ENCODE peak calls at places on chromosomes 7 and 10, in eight cellular contexts. O is uterus, A is gastrocnemius medialis, J is ovary, P is thyroid gland, L is WERI-Rb-1, D is heart right ventricle, N is fibroblast of lung. V is an unnamed sample.

GRCh38 chr7:22782616-22783232 is 39.9 kb downstream of the TOMM7 start:
- DNase-seq in O (peak), A (peak), J (peak), P (peak), L (peak), D (peak), N (peak), V (peak)

GRCh38 chr7:134995239-134996096 is 9.2 kb downstream of the AGBL3 start:
- DNase-seq in O (no peak), A (no peak), J (no peak), P (no peak), L (no peak), D (no peak), N (no peak), V (no peak)

GRCh38 chr7:144821069-144821468 is 14.8 kb downstream of the TPK1 start:
- DNase-seq in O (no peak), A (no peak), J (no peak), P (no peak), L (no peak), D (no peak), N (no peak), V (no peak)

GRCh38 chr10:15084502-15084922 is 4.1 kb downstream of the ACBD7 start:
- DNase-seq in O (peak), A (no peak), J (peak), P (peak), L (no peak), D (peak), N (peak), V (no peak)

GRCh38 chr10:67438605-67439258 is 257.3 kb downstream of the CTNNA3 start:
- DNase-seq in O (no peak), A (no peak), J (no peak), P (no peak), L (peak), D (no peak), N (no peak), V (no peak)

GRCh38 chr10:105950410-105950809 is 1214.1 kb downstream of the SORCS1 start:
- DNase-seq in O (no peak), A (no peak), J (no peak), P (peak), L (peak), D (peak), N (peak), V (peak)

GRCh38 chr7:134450296-134451000 is 8.5 kb downstream of the AKR1B1 start:
- DNase-seq in O (no peak), A (no peak), J (no peak), P (no peak), L (no peak), D (no peak), N (peak), V (no peak)

GRCh38 chr7:84469034-84469433 is 274.4 kb upstream of the SEMA3A start:
- DNase-seq in O (no peak), A (no peak), J (no peak), P (no peak), L (no peak), D (no peak), N (no peak), V (no peak)

GRCh38 chr10:97921581-97922377 is 72.1 kb downstream of the GOLGA7B start:
- DNase-seq in O (no peak), A (no peak), J (no peak), P (peak), L (no peak), D (peak), N (no peak), V (no peak)

GRCh38 chr7:30308392-30308791 is 24.0 kb downstream of the ZNRF2 start:
- DNase-seq in O (no peak), A (no peak), J (no peak), P (no peak), L (no peak), D (no peak), N (no peak), V (no peak)

GRCh38 chr7:134696261-134696660 is 49.6 kb downstream of the BPGM start:
- DNase-seq in O (no peak), A (no peak), J (no peak), P (no peak), L (no peak), D (no peak), N (no peak), V (no peak)

GRCh38 chr10:68001000-68001399 is 74.1 kb downstream of the HERC4 start:
- DNase-seq in O (no peak), A (no peak), J (no peak), P (no peak), L (no peak), D (no peak), N (no peak), V (no peak)

GRCh38 chr10:63005246-63005645 is 127.9 kb upstream of the NRBF2 start:
- DNase-seq in O (no peak), A (no peak), J (no peak), P (no peak), L (no peak), D (no peak), N (peak), V (no peak)

GRCh38 chr10:70566515-70567290 is 35.8 kb downstream of the PRF1 start:
- DNase-seq in O (no peak), A (no peak), J (no peak), P (no peak), L (no peak), D (no peak), N (no peak), V (no peak)

GRCh38 chr10:77522268-77522809 is 115.3 kb downstream of the KCNMA1 start:
- DNase-seq in O (no peak), A (no peak), J (no peak), P (no peak), L (no peak), D (no peak), N (no peak), V (no peak)

GRCh38 chr7:30968747-30969603 is 5.2 kb downstream of the GHRHR start:
- DNase-seq in O (no peak), A (no peak), J (no peak), P (peak), L (no peak), D (no peak), N (no peak), V (no peak)

GRCh38 chr10:78688945-78689935 is 379.5 kb upstream of the ZMIZ1 start:
- DNase-seq in O (peak), A (peak), J (no peak), P (peak), L (no peak), D (no peak), N (no peak), V (no peak)

GRCh38 chr10:2981361-2981801 is 86.0 kb upstream of the PFKP start:
- DNase-seq in O (no peak), A (no peak), J (no peak), P (peak), L (no peak), D (no peak), N (no peak), V (no peak)

GRCh38 chr7:141312828-141313521 is 238.2 kb upstream of the AGK start:
- DNase-seq in O (no peak), A (no peak), J (no peak), P (no peak), L (no peak), D (no peak), N (no peak), V (peak)

GRCh38 chr10:64977912-64978311 is 1456.7 kb downstream of the REEP3 start:
- DNase-seq in O (no peak), A (no peak), J (no peak), P (no peak), L (no peak), D (no peak), N (peak), V (no peak)

GRCh38 chr7:39910108-39910869 is 39.8 kb upstream of the CDK13 start:
- DNase-seq in O (no peak), A (no peak), J (no peak), P (no peak), L (no peak), D (no peak), N (peak), V (peak)

GRCh38 chr7:51316262-51316665 is 345 bp downstream of the COBL start:
- DNase-seq in O (no peak), A (peak), J (peak), P (peak), L (peak), D (no peak), N (no peak), V (no peak)

GRCh38 chr10:30285970-30286369 is 63.1 kb downstream of the MTPAP start:
- DNase-seq in O (no peak), A (no peak), J (no peak), P (no peak), L (no peak), D (no peak), N (no peak), V (no peak)

GRCh38 chr10:8975535-8975934 is 921.0 kb downstream of the GATA3 start:
- DNase-seq in O (no peak), A (no peak), J (no peak), P (no peak), L (no peak), D (no peak), N (no peak), V (no peak)

DNA sequence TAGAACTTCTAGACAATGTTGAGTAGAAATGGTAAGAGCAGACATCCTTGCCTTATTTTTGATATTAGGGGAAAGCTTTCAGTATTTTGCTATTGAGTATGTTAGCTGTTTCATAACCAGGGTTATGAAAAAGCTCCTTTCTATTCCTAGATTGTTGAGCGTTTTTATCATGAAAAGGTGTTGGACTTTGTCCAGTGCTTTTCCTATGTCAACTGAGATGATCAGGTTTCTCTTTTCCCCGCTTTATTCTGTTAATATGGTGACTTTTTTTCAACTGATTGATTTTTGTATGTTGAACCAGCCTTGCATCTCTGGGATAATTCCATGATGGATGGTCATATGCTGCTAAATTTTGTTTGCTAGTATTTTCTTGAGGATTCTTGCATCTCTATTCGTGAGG is 58.5 kb downstream of the LCOR start:
- DNase-seq in O (no peak), A (no peak), J (no peak), P (no peak), L (no peak), D (no peak), N (no peak), V (no peak)
- H3K27ac ChIP-seq in O (no peak), A (peak), J (no peak), P (no peak), L (no peak), D (no peak), N (no peak), V (no peak)

GRCh38 chr7:157482011-157482410 is 145.2 kb downstream of the DNAJB6 start:
- DNase-seq in O (no peak), A (no peak), J (no peak), P (no peak), L (no peak), D (no peak), N (no peak), V (no peak)
- H3K4me3 ChIP-seq in O (no peak), A (no peak), J (no peak), P (no peak), L (no peak), D (no peak), N (no peak), V (no peak)

GRCh38 chr10:58647770-58648169 is 135.1 kb downstream of the BICC1 start:
- DNase-seq in O (no peak), A (no peak), J (no peak), P (no peak), L (no peak), D (no peak), N (no peak), V (no peak)
- H3K27ac ChIP-seq in O (no peak), A (peak), J (no peak), P (no peak), L (no peak), D (no peak), N (no peak), V (no peak)

GRCh38 chr10:101489355-101489754 is 98.7 kb downstream of the POLL start:
- DNase-seq in O (no peak), A (no peak), J (no peak), P (no peak), L (no peak), D (no peak), N (peak), V (no peak)
- H3K4me3 ChIP-seq in O (no peak), A (no peak), J (no peak), P (no peak), L (no peak), D (no peak), N (no peak), V (no peak)

GRCh38 chr7:89085580-89085979 is 290.0 kb upstream of the TEX47 start:
- DNase-seq in O (no peak), A (no peak), J (no peak), P (no peak), L (peak), D (no peak), N (no peak), V (no peak)
- H3K27ac ChIP-seq in O (no peak), A (no peak), J (no peak), P (no peak), L (no peak), D (no peak), N (no peak), V (no peak)

GRCh38 chr7:47746468-47746867 is 164.6 kb upstream of the TNS3 start:
- DNase-seq in O (no peak), A (no peak), J (no peak), P (no peak), L (no peak), D (no peak), N (no peak), V (no peak)

GRCh38 chr7:47748041-47748440 is 166.1 kb upstream of the TNS3 start:
- DNase-seq in O (no peak), A (no peak), J (no peak), P (no peak), L (no peak), D (no peak), N (no peak), V (no peak)

GRCh38 chr7:47747160-47747559 is 165.2 kb upstream of the TNS3 start:
- DNase-seq in O (no peak), A (no peak), J (no peak), P (no peak), L (no peak), D (no peak), N (no peak), V (no peak)

GRCh38 chr7:47755248-47755647 is 173.3 kb upstream of the TNS3 start:
- DNase-seq in O (no peak), A (no peak), J (no peak), P (no peak), L (no peak), D (no peak), N (no peak), V (no peak)

GRCh38 chr7:47751068-47751467 is 169.2 kb upstream of the TNS3 start:
- DNase-seq in O (no peak), A (no peak), J (no peak), P (no peak), L (no peak), D (no peak), N (no peak), V (no peak)
- H3K4me3 ChIP-seq in O (no peak), A (no peak), J (no peak), P (no peak), L (no peak), D (no peak), N (no peak), V (no peak)

GRCh38 chr10:33120700-33121099 is 162.7 kb upstream of the ITGB1 start:
- DNase-seq in O (no peak), A (no peak), J (no peak), P (no peak), L (no peak), D (no peak), N (no peak), V (no peak)
- H3K27ac ChIP-seq in O (no peak), A (no peak), J (no peak), P (no peak), L (no peak), D (no peak), N (no peak), V (no peak)

V was measured in HL-60.